ENCODE peak calls at places on chromosomes 2 and 18, in four cellular contexts. I, F, P and L are unnamed samples.

GRCh38 chr18:63366270-63366990 is 576 bp downstream of the KDSR start:
- DNase-seq in I (peak; percentile 77), P (peak; percentile 55), F (peak; percentile 63), L (peak; percentile 68)

GRCh38 chr2:238916176-238916874 is 68.4 kb downstream of the TWIST2 start:
- DNase-seq in F (no peak), P (no peak), I (no peak), L (no peak)

GRCh38 chr2:69340101-69340775 is 46.8 kb downstream of the GFPT1 start:
- DNase-seq in I (no peak), F (no peak), P (no peak), L (no peak)

GRCh38 chr2:127145255-127145899 is 38.4 kb upstream of the BIN1 start:
- DNase-seq in F (no peak), I (no peak), P (no peak), L (no peak)

GRCh38 chr2:60247471-60247870 is 306.0 kb downstream of the BCL11A start:
- DNase-seq in F (no peak), I (no peak), P (no peak), L (no peak)

GRCh38 chr18:76406791-76407190 is 88.3 kb downstream of the ZNF516 start:
- DNase-seq in F (no peak), P (no peak), I (no peak), L (no peak)

GRCh38 chr2:239828192-239828972 is 196.8 kb downstream of the NDUFA10 start:
- DNase-seq in I (peak; percentile 9), P (no peak), F (no peak), L (no peak)

GRCh38 chr2:240591784-240592183 is 5.2 kb downstream of the CAPN10 start:
- DNase-seq in I (no peak), P (no peak), F (no peak), L (no peak)

GRCh38 chr2:151782378-151783132 is 45.7 kb downstream of the ARL5A start:
- DNase-seq in F (no peak), P (peak; percentile 88), I (no peak), L (no peak)

GRCh38 chr2:203656522-203657287 is 49.7 kb upstream of the CD28 start:
- DNase-seq in I (peak; percentile 87), P (no peak), F (no peak), L (no peak)

GRCh38 chr2:237315170-237315880 is 98.6 kb downstream of the COL6A3 start:
- DNase-seq in F (no peak), P (no peak), I (peak; percentile 54), L (no peak)

GRCh38 chr2:55365303-55365702 is 54.4 kb downstream of the CCDC88A start:
- DNase-seq in F (no peak), I (no peak), P (peak; percentile 8), L (no peak)

GRCh38 chr2:29326926-29327325 is 211.7 kb downstream of the CLIP4 start:
- DNase-seq in P (no peak), F (no peak), I (no peak), L (no peak)

GRCh38 chr2:40220177-40220925 is 231.5 kb downstream of the SLC8A1 start:
- DNase-seq in I (peak; percentile 27), P (no peak), F (no peak), L (no peak)

GRCh38 chr18:70385474-70385873 is 96.6 kb downstream of the SOCS6 start:
- DNase-seq in P (peak; percentile 50), I (no peak), F (no peak), L (no peak)

GRCh38 chr2:23594079-23594494 is 209.1 kb downstream of the KLHL29 start:
- DNase-seq in F (no peak), P (no peak), I (no peak), L (no peak)

GRCh38 chr2:234596696-234597575 is 100.1 kb upstream of the ARL4C start:
- DNase-seq in F (no peak), I (no peak), P (no peak), L (no peak)

GRCh38 chr2:233821709-233822100 is 32.6 kb downstream of the HJURP start:
- DNase-seq in P (no peak), F (no peak), I (no peak), L (no peak)

GRCh38 chr2:133608291-133608690 is 40.0 kb upstream of the NCKAP5 start:
- DNase-seq in I (no peak), F (no peak), P (no peak), L (no peak)